ENCODE peak calls at places on chromosomes 2 and 18, in four cellular contexts. One of them, this sample, is unnamed.
A peak's percentile ranks its signal among the peaks of the same experiment; 100 is the strongest.

GRCh38 chr2:51633073-51633472 is 601.1 kb upstream of the NRXN1 start:
- DNase-seq in SK-N-SH: no peak
- DNase-seq in K562: no peak
- DNase-seq in GM12878: no peak
- DNase-seq in this sample: no peak

GRCh38 chr18:63427566-63427965 is 5.3 kb upstream of the VPS4B start:
- DNase-seq in SK-N-SH: no peak
- DNase-seq in GM12878: no peak
- DNase-seq in K562: peak; percentile 44
- DNase-seq in this sample: no peak

GRCh38 chr2:226790436-226790835 is 9.2 kb downstream of the IRS1 start:
- DNase-seq in SK-N-SH: no peak
- DNase-seq in K562: no peak
- DNase-seq in GM12878: no peak
- DNase-seq in this sample: no peak

GRCh38 chr18:48080546-48080945 is 150.1 kb upstream of the SMAD2 start:
- DNase-seq in SK-N-SH: no peak
- DNase-seq in GM12878: no peak
- DNase-seq in K562: no peak
- DNase-seq in this sample: no peak

GRCh38 chr2:73718421-73718820 is 18.7 kb downstream of the TPRKB start:
- DNase-seq in GM12878: no peak
- DNase-seq in SK-N-SH: no peak
- DNase-seq in K562: no peak
- DNase-seq in this sample: no peak

GRCh38 chr2:169476459-169476858 is 2.8 kb upstream of the BBS5 start:
- DNase-seq in K562: no peak
- DNase-seq in SK-N-SH: no peak
- DNase-seq in GM12878: no peak
- DNase-seq in this sample: no peak

GRCh38 chr18:59219672-59220163 is at the start of gene GRP:
- DNase-seq in SK-N-SH: peak; percentile 42
- DNase-seq in GM12878: no peak
- DNase-seq in K562: no peak
- DNase-seq in this sample: peak; percentile 57

GRCh38 chr18:24446953-24447537 is 13.4 kb upstream of the HRH4 start:
- DNase-seq in SK-N-SH: no peak
- DNase-seq in GM12878: no peak
- DNase-seq in K562: no peak
- DNase-seq in this sample: no peak

GRCh38 chr18:8469793-8470192 is 139.4 kb upstream of the RAB12 start:
- DNase-seq in GM12878: no peak
- DNase-seq in SK-N-SH: no peak
- DNase-seq in K562: no peak
- DNase-seq in this sample: no peak

GRCh38 chr2:147416099-147416498 is 428.7 kb upstream of the ACVR2A start:
- DNase-seq in SK-N-SH: no peak
- DNase-seq in K562: no peak
- DNase-seq in GM12878: no peak
- DNase-seq in this sample: no peak

GRCh38 chr18:29711931-29712330 is 1330.6 kb downstream of the DSC3 start:
- DNase-seq in SK-N-SH: no peak
- DNase-seq in GM12878: no peak
- DNase-seq in K562: no peak
- DNase-seq in this sample: peak; percentile 82

GRCh38 chr18:49664086-49664890 is 102.4 kb downstream of the LIPG start:
- DNase-seq in GM12878: no peak
- DNase-seq in SK-N-SH: no peak
- DNase-seq in K562: peak; percentile 4
- DNase-seq in this sample: no peak

GRCh38 chr2:236162804-236163482 is 5.2 kb downstream of the GBX2 start:
- DNase-seq in K562: no peak
- DNase-seq in SK-N-SH: no peak
- DNase-seq in GM12878: no peak
- DNase-seq in this sample: no peak

GRCh38 chr2:98020992-98021713 is 25.4 kb upstream of the TMEM131 start:
- DNase-seq in SK-N-SH: peak; percentile 36
- DNase-seq in K562: no peak
- DNase-seq in GM12878: no peak
- DNase-seq in this sample: no peak

GRCh38 chr2:69260666-69261065 is 126.4 kb downstream of the GFPT1 start:
- DNase-seq in GM12878: no peak
- DNase-seq in SK-N-SH: no peak
- DNase-seq in K562: no peak
- DNase-seq in this sample: no peak

GRCh38 chr2:171882095-171882769 is 11.8 kb downstream of the SLC25A12 start:
- DNase-seq in GM12878: no peak
- DNase-seq in K562: no peak
- DNase-seq in SK-N-SH: no peak
- DNase-seq in this sample: no peak

GRCh38 chr2:65050931-65051330 is 5.3 kb upstream of the CEP68 start:
- DNase-seq in SK-N-SH: no peak
- DNase-seq in K562: no peak
- DNase-seq in GM12878: no peak
- DNase-seq in this sample: no peak

GRCh38 chr2:167933097-167933814 is 314.1 kb downstream of the STK39 start:
- DNase-seq in K562: no peak
- DNase-seq in SK-N-SH: no peak
- DNase-seq in GM12878: no peak
- DNase-seq in this sample: no peak

GRCh38 chr2:156379069-156379468 is 46.5 kb upstream of the NR4A2 start:
- DNase-seq in GM12878: no peak
- DNase-seq in SK-N-SH: no peak
- DNase-seq in K562: no peak
- DNase-seq in this sample: no peak

GRCh38 chr18:4636957-4637356 is 181.8 kb upstream of the DLGAP1 start:
- DNase-seq in SK-N-SH: no peak
- DNase-seq in K562: peak; percentile 1
- DNase-seq in GM12878: no peak
- DNase-seq in this sample: no peak

GRCh38 chr2:217994776-217995274 is 8.0 kb downstream of the TNS1 start:
- DNase-seq in K562: no peak
- DNase-seq in SK-N-SH: no peak
- DNase-seq in GM12878: no peak
- DNase-seq in this sample: no peak

GRCh38 chr2:232941912-232942595 is 71.0 kb downstream of the NGEF start:
- DNase-seq in K562: no peak
- DNase-seq in GM12878: no peak
- DNase-seq in SK-N-SH: no peak
- DNase-seq in this sample: no peak

GRCh38 chr2:158496986-158497385 is 40.2 kb downstream of the PKP4 start:
- DNase-seq in SK-N-SH: no peak
- DNase-seq in K562: no peak
- DNase-seq in GM12878: no peak
- DNase-seq in this sample: no peak

GRCh38 chr2:60106836-60107529 is 446.5 kb downstream of the BCL11A start:
- DNase-seq in SK-N-SH: no peak
- DNase-seq in GM12878: no peak
- DNase-seq in K562: no peak
- DNase-seq in this sample: no peak

GRCh38 chr18:60671022-60671421 is 298.4 kb upstream of the MC4R start:
- DNase-seq in SK-N-SH: no peak
- DNase-seq in K562: no peak
- DNase-seq in GM12878: no peak
- DNase-seq in this sample: no peak

GRCh38 chr2:233101826-233102225 is 41.7 kb downstream of the INPP5D start:
- DNase-seq in GM12878: no peak
- DNase-seq in K562: no peak
- DNase-seq in SK-N-SH: no peak
- DNase-seq in this sample: no peak

GRCh38 chr2:206230060-206230890 is 44.2 kb upstream of the ZDBF2 start:
- DNase-seq in SK-N-SH: peak; percentile 38
- DNase-seq in GM12878: no peak
- DNase-seq in K562: no peak
- DNase-seq in this sample: peak; percentile 56

GRCh38 chr18:39053569-39053968 is 1488.0 kb upstream of the CELF4 start:
- DNase-seq in GM12878: no peak
- DNase-seq in SK-N-SH: peak; percentile 13
- DNase-seq in K562: no peak
- DNase-seq in this sample: no peak

GRCh38 chr18:79353238-79353637 is 42.5 kb upstream of the NFATC1 start:
- DNase-seq in GM12878: no peak
- DNase-seq in SK-N-SH: peak; percentile 48
- DNase-seq in K562: peak; percentile 16
- DNase-seq in this sample: no peak

GRCh38 chr2:143000599-143000998 is 123.1 kb downstream of the KYNU start:
- DNase-seq in GM12878: no peak
- DNase-seq in K562: no peak
- DNase-seq in SK-N-SH: no peak
- DNase-seq in this sample: no peak

GRCh38 chr2:121200011-121200347 is 85.0 kb downstream of the TFCP2L1 start:
- DNase-seq in K562: no peak
- DNase-seq in GM12878: no peak
- DNase-seq in SK-N-SH: no peak
- DNase-seq in this sample: no peak
- TF ChIP-seq NRF1 in K562: no peak
- TF ChIP-seq NRF1 in GM12878: no peak
- TF ChIP-seq NRF1 in SK-N-SH: no peak
- TF ChIP-seq NRF1 in this sample: no peak

GRCh38 chr18:68660355-68661183 is 54.3 kb downstream of the TMX3 start:
- DNase-seq in K562: peak; percentile 33
- DNase-seq in GM12878: no peak
- DNase-seq in SK-N-SH: peak; percentile 14
- DNase-seq in this sample: no peak
- TF ChIP-seq NRF1 in K562: no peak
- TF ChIP-seq NRF1 in GM12878: no peak
- TF ChIP-seq NRF1 in SK-N-SH: no peak
- TF ChIP-seq NRF1 in this sample: no peak

GRCh38 chr2:17975401-17975800 is 96.9 kb downstream of the KCNS3 start:
- DNase-seq in K562: no peak
- DNase-seq in GM12878: no peak
- DNase-seq in SK-N-SH: no peak
- DNase-seq in this sample: no peak

GRCh38 chr2:17981936-17982335 is 103.5 kb downstream of the KCNS3 start:
- DNase-seq in GM12878: no peak
- DNase-seq in K562: no peak
- DNase-seq in SK-N-SH: no peak
- DNase-seq in this sample: no peak

GRCh38 chr2:17972991-17973390 is 94.5 kb downstream of the KCNS3 start:
- DNase-seq in GM12878: no peak
- DNase-seq in SK-N-SH: no peak
- DNase-seq in K562: no peak
- DNase-seq in this sample: no peak

GRCh38 chr2:17979707-17980106 is 101.2 kb downstream of the KCNS3 start:
- DNase-seq in K562: no peak
- DNase-seq in GM12878: no peak
- DNase-seq in SK-N-SH: no peak
- DNase-seq in this sample: no peak

GRCh38 chr2:17976871-17977746 is 98.6 kb downstream of the KCNS3 start:
- DNase-seq in GM12878: no peak
- DNase-seq in K562: no peak
- DNase-seq in SK-N-SH: no peak
- DNase-seq in this sample: no peak
- TF ChIP-seq NRF1 in GM12878: no peak
- TF ChIP-seq NRF1 in K562: no peak
- TF ChIP-seq NRF1 in SK-N-SH: no peak
- TF ChIP-seq NRF1 in this sample: no peak

GRCh38 chr2:105068387-105068786 is 30.5 kb downstream of the MRPS9 start:
- DNase-seq in SK-N-SH: no peak
- DNase-seq in K562: no peak
- DNase-seq in GM12878: no peak
- DNase-seq in this sample: no peak

GRCh38 chr2:105068875-105069274 is 31.0 kb downstream of the MRPS9 start:
- DNase-seq in K562: no peak
- DNase-seq in GM12878: no peak
- DNase-seq in SK-N-SH: no peak
- DNase-seq in this sample: no peak

GRCh38 chr2:105071379-105071778 is 33.5 kb downstream of the MRPS9 start:
- DNase-seq in K562: no peak
- DNase-seq in GM12878: no peak
- DNase-seq in SK-N-SH: no peak
- DNase-seq in this sample: no peak

GRCh38 chr2:105070010-105070865 is 32.4 kb downstream of the MRPS9 start:
- DNase-seq in GM12878: no peak
- DNase-seq in SK-N-SH: no peak
- DNase-seq in K562: no peak
- DNase-seq in this sample: no peak

DNA sequence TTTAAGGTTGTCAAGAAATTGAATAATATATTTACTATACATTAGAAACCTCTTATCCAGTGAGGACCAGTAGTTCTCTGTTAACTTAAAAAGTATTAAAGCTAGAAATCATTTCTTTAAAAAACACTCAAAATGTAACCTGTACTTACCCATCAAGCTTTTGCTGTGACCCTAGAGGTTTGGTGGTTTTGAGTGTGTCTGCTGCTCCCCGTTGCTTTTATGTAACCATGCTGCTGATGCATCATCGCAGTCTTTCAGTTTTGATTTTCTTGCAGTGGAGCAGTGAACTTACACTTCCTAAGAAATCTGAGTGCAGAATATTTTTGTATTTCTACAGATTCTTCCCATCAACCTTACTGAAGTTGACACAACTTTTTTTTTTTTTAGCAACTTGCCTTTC is 34.2 kb downstream of the MRPS9 start:
- DNase-seq in K562: no peak
- DNase-seq in GM12878: peak; percentile 32
- DNase-seq in SK-N-SH: no peak
- DNase-seq in this sample: no peak
- TF ChIP-seq NRF1 in K562: no peak
- TF ChIP-seq NRF1 in GM12878: no peak
- TF ChIP-seq NRF1 in SK-N-SH: no peak
- TF ChIP-seq NRF1 in this sample: no peak

DNA sequence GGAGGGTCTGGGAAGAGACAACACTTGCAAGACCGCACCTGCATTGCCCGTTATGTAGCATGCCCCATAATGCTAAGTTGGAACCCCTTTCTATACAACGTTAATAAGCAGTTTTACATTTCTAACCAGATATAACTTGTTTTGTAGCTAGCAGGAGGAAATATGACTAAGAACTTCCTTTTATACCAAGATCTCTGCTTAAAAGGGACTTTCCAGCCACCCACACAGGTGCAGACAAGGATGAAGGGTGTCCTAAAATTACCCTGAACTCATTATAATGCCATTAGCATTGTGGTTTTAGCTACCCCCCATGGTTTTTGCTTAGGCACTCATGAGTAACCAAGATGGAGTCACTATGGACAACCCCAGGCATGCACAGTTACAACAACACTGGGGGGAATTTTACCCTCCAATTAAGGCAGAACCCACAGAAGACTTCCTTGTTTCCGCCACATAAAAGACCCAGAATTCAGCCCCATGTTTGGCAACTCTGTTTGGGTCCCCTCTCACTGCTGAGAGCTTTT is 362.8 kb downstream of the CBLN2 start:
- DNase-seq in K562: no peak
- DNase-seq in SK-N-SH: no peak
- DNase-seq in GM12878: peak; percentile 13
- DNase-seq in this sample: no peak
- TF ChIP-seq NRF1 in K562: no peak
- TF ChIP-seq NRF1 in SK-N-SH: no peak
- TF ChIP-seq NRF1 in GM12878: no peak
- TF ChIP-seq NRF1 in this sample: no peak

GRCh38 chr2:141554810-141555209 is 576.0 kb downstream of the LRP1B start:
- DNase-seq in SK-N-SH: peak; percentile 7
- DNase-seq in GM12878: no peak
- DNase-seq in K562: peak; percentile 13
- DNase-seq in this sample: no peak
- TF ChIP-seq NRF1 in SK-N-SH: no peak
- TF ChIP-seq NRF1 in GM12878: no peak
- TF ChIP-seq NRF1 in K562: no peak
- TF ChIP-seq NRF1 in this sample: no peak

This sample was measured in H1.